ENCODE peak calls at places on chromosomes 6 and 20, in six cellular contexts. K, H, W, L, D and M are unnamed samples.
A peak's percentile ranks its signal among the peaks of the same experiment; 100 is the strongest.

GRCh38 chr20:21172626-21173025 is 46.7 kb downstream of the KIZ start:
- DNase-seq in D (no peak), H (no peak), W (no peak), L (no peak), K (no peak), M (no peak)

GRCh38 chr6:38080889-38081288 is 261.4 kb downstream of the ZFAND3 start:
- DNase-seq in W (no peak), D (no peak), K (no peak), L (no peak), H (no peak), M (no peak)

GRCh38 chr20:50303573-50304500 is 113.2 kb downstream of the CEBPB start:
- DNase-seq in D (peak; percentile 74), L (peak; percentile 82), K (no peak), W (peak; percentile 85), H (no peak), M (peak; percentile 32)

GRCh38 chr6:1771324-1771723 is 161.6 kb downstream of the FOXC1 start:
- DNase-seq in K (no peak), H (no peak), D (no peak), W (peak; percentile 44), L (no peak), M (peak; percentile 18)

GRCh38 chr6:139407718-139408222 is 33.3 kb upstream of the CITED2 start:
- DNase-seq in H (no peak), W (peak; percentile 98), K (peak; percentile 98), D (no peak), L (no peak), M (peak; percentile 100)

GRCh38 chr20:11849270-11849920 is 68.3 kb upstream of the BTBD3 start:
- DNase-seq in W (peak; percentile 50), H (no peak), L (no peak), K (no peak), D (no peak), M (no peak)

GRCh38 chr6:33201147-33201545 is 479 bp downstream of the SLC39A7 start:
- DNase-seq in W (no peak), K (no peak), L (peak; percentile 29), H (no peak), D (no peak), M (no peak)

GRCh38 chr6:113856571-113857564 is at the start of gene MARCKS:
- DNase-seq in H (peak; percentile 72), W (peak; percentile 92), D (peak; percentile 65), L (peak; percentile 92), K (no peak), M (peak; percentile 78)

GRCh38 chr6:37554480-37554819 is 54.8 kb upstream of the CCDC167 start:
- DNase-seq in H (no peak), D (no peak), L (no peak), W (peak; percentile 66), K (peak; percentile 52), M (peak; percentile 38)

GRCh38 chr6:27206806-27207205 is 40.7 kb upstream of the PRSS16 start:
- DNase-seq in H (no peak), D (no peak), W (no peak), L (no peak), K (no peak), M (no peak)

GRCh38 chr6:56962451-56962850 is 7.5 kb downstream of the BEND6 start:
- DNase-seq in D (no peak), W (no peak), K (no peak), L (no peak), H (no peak), M (no peak)

GRCh38 chr20:56411759-56412472 is at the start of gene CASS4:
- DNase-seq in K (no peak), W (peak; percentile 89), D (no peak), L (no peak), H (no peak), M (no peak)

GRCh38 chr20:420721-421574 is 12.8 kb downstream of the RBCK1 start:
- DNase-seq in L (no peak), H (no peak), K (no peak), W (no peak), D (no peak), M (no peak)

GRCh38 chr20:25055711-25056492 is 2.0 kb downstream of the ACSS1 start:
- DNase-seq in K (no peak), L (peak; percentile 57), D (no peak), W (peak; percentile 4), H (no peak), M (no peak)

GRCh38 chr20:13700761-13701160 is 62.0 kb upstream of the TASP1 start:
- DNase-seq in W (no peak), D (no peak), H (no peak), L (no peak), K (no peak), M (no peak)

GRCh38 chr20:44056010-44056698 is 130.8 kb downstream of the JPH2 start:
- DNase-seq in D (no peak), K (no peak), H (no peak), W (no peak), L (no peak), M (no peak)
- TF ChIP-seq CTCF in D (no peak), K (peak; percentile 66), H (no peak), W (peak; percentile 36), L (no peak), M (peak; percentile 53)

GRCh38 chr6:30763618-30764489 is 19.5 kb upstream of the IER3 start:
- DNase-seq in D (no peak), L (peak; percentile 40), K (peak; percentile 56), W (peak; percentile 54), H (no peak), M (no peak)
- TF ChIP-seq CTCF in D (no peak), L (no peak), K (no peak), W (peak; percentile 21), H (no peak), M (peak; percentile 28)

GRCh38 chr6:68652117-68652536 is 17.0 kb downstream of the ADGRB3 start:
- DNase-seq in W (no peak), H (no peak), K (no peak), L (no peak), D (no peak), M (no peak)
- TF ChIP-seq CTCF in W (no peak), H (no peak), K (no peak), L (no peak), D (no peak), M (no peak)

GRCh38 chr20:17889226-17889625 is 79.4 kb downstream of the SNX5 start:
- DNase-seq in K (no peak), D (no peak), H (no peak), L (no peak), W (no peak), M (peak; percentile 50)
- TF ChIP-seq CTCF in K (no peak), D (no peak), H (no peak), L (no peak), W (no peak), M (peak; percentile 62)

DNA sequence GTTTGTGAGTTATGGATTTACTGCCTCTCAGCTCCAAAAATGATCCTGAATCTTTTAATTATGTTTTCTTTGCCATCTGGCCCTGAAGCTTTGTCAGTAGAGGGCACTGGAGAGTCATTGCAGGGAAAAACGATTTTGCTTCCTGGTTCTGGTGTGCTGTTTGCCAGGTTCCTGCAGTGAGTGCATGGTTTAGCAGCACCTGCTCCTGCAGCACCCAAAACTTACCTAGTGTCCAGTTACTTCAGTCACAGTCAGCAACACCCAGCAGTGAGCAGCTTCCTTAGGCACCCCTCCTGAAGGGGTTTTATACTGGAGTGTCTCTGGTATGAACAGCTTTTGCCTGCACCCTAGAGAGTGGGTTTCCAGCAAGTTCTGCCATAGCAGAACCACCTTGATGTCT is 6.0 kb upstream of the TRIM26 start:
- DNase-seq in K (no peak), W (peak; percentile 44), H (no peak), D (peak; percentile 44), L (peak; percentile 80), M (peak; percentile 51)
- TF ChIP-seq CTCF in K (peak; percentile 96), W (peak; percentile 90), H (peak; percentile 19), D (peak; percentile 68), L (peak; percentile 82), M (peak; percentile 85)

GRCh38 chr20:43667341-43668132 is 623 bp downstream of the MYBL2 start:
- DNase-seq in L (peak; percentile 12), K (no peak), H (peak; percentile 65), W (no peak), D (no peak), M (no peak)
- TF ChIP-seq CTCF in L (no peak), K (no peak), H (no peak), W (no peak), D (no peak), M (no peak)

GRCh38 chr20:48818031-48818370 is 9.8 kb downstream of the PREX1 start:
- DNase-seq in H (no peak), L (no peak), W (no peak), D (no peak), K (no peak), M (no peak)

GRCh38 chr20:48817367-48818030 is 10.3 kb downstream of the PREX1 start:
- DNase-seq in D (no peak), W (no peak), K (no peak), H (no peak), L (no peak), M (no peak)

GRCh38 chr20:48815537-48815936 is 12.3 kb downstream of the PREX1 start:
- DNase-seq in L (no peak), D (no peak), H (no peak), K (no peak), W (no peak), M (no peak)

GRCh38 chr20:48814633-48815032 is 13.2 kb downstream of the PREX1 start:
- DNase-seq in D (no peak), W (no peak), H (no peak), K (no peak), L (no peak), M (no peak)

GRCh38 chr20:48816282-48816860 is 11.4 kb downstream of the PREX1 start:
- DNase-seq in D (no peak), L (no peak), K (no peak), W (no peak), H (no peak), M (no peak)
- TF ChIP-seq CTCF in D (no peak), L (no peak), K (no peak), W (no peak), H (no peak), M (no peak)

DNA sequence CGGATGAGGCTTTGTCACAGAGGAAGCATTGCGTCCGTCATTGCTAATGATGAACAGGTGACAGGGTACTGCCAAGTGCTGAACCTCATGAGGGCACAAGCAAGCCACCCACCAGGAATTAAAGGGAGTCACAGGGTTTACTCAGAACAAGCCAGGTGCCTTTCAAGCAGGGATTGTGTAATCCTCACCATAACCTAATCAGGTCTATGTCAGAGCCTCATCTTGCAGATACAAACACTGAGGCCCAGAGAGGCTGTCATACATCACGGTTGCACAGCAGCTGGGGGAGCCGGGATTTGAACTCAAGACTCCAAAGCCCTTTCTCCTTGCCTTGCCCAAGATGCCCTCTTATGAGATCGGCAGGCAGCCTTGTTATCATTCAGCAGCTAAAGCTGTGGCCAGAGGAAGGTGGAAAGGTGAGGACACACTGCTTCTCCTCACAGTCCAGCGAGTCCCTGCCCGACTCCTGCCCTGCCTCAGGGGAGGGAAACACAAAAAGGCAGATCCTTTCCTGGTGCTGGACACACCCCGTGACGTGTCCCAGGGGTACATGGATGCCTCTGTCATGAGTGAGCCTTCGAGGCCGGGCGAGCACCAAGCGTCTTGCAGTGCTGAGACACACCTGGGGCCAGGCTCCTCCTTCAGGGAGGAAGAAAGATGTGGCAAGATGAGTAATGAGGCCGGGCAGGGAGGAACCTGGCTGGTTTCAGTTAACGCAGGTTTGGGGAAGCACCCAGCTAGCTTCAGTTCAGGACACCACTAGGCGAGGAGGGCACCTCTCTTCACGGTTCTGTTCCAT is 214.9 kb downstream of the LY86 start:
- DNase-seq in W (no peak), L (no peak), K (peak; percentile 50), D (no peak), H (peak; percentile 56), M (no peak)
- TF ChIP-seq CTCF in W (no peak), L (no peak), K (no peak), D (no peak), H (no peak), M (no peak)